ENCODE peak calls at places on chromosomes 4 and X, in four cellular contexts. I is K562, Q is HepG2, L is GM12878. R is an unnamed sample.

GRCh38 chrX:140815868-140816267 is 106.3 kb downstream of the LINC00632 start:
- DNase-seq in I (no peak), Q (no peak), L (no peak), R (no peak)

GRCh38 chr4:25814323-25814722 is 48.5 kb downstream of the SEL1L3 start:
- DNase-seq in I (no peak), Q (no peak), L (no peak), R (peak; percentile 80)

GRCh38 chr4:34676390-34676789 is 1567.9 kb downstream of the ARAP2 start:
- DNase-seq in I (no peak), Q (no peak), L (no peak), R (peak; percentile 10)

GRCh38 chr4:20825493-20825892 is 125.2 kb downstream of the PACRGL start:
- DNase-seq in I (no peak), Q (no peak), L (no peak), R (no peak)

GRCh38 chrX:31117195-31117594 is 45.4 kb upstream of the FTHL17 start:
- DNase-seq in I (no peak), Q (no peak), L (no peak), R (no peak)

GRCh38 chrX:40373025-40373424 is 207.7 kb upstream of the ATP6AP2 start:
- DNase-seq in I (no peak), Q (no peak), L (no peak), R (no peak)

GRCh38 chr4:15525080-15525479 is 55.4 kb downstream of the CC2D2A start:
- DNase-seq in I (no peak), Q (no peak), L (no peak), R (peak; percentile 9)

GRCh38 chrX:122941801-122942200 is 242.3 kb upstream of the GRIA3 start:
- DNase-seq in I (no peak), Q (no peak), L (no peak), R (no peak)

GRCh38 chr4:65623509-65623908 is 46.8 kb downstream of the EPHA5 start:
- DNase-seq in I (no peak), Q (no peak), L (no peak), R (no peak)

GRCh38 chr4:173519130-173520101 is 10.6 kb downstream of the HAND2 start:
- DNase-seq in I (no peak), Q (no peak), L (no peak), R (no peak)

GRCh38 chrX:150692296-150692695 is 900 bp upstream of the MTMR1 start:
- DNase-seq in I (no peak), Q (no peak), L (no peak), R (no peak)

GRCh38 chr4:159828687-159829086 is 725.8 kb downstream of the RAPGEF2 start:
- DNase-seq in I (no peak), Q (no peak), L (no peak), R (no peak)

GRCh38 chr4:111854494-111855087 is 290.7 kb upstream of the FAM241A start:
- DNase-seq in I (peak; percentile 23), Q (peak; percentile 10), L (no peak), R (peak; percentile 1)

GRCh38 chr4:5808081-5808741 is 84.7 kb downstream of the CRMP1 start:
- DNase-seq in I (no peak), Q (no peak), L (no peak), R (no peak)
- TF ChIP-seq MYC in I (no peak), Q (no peak), L (no peak), R (no peak)

GRCh38 chrX:117996408-117996807 is 120.2 kb downstream of the KLHL13 start:
- DNase-seq in I (no peak), Q (no peak), L (no peak), R (no peak)

GRCh38 chrX:117992324-117992723 is 124.3 kb downstream of the KLHL13 start:
- DNase-seq in I (no peak), Q (no peak), L (no peak), R (no peak)

GRCh38 chrX:117996918-117997480 is 119.6 kb downstream of the KLHL13 start:
- DNase-seq in I (no peak), Q (peak; percentile 0), L (no peak), R (no peak)

GRCh38 chrX:117998171-117998570 is 118.4 kb downstream of the KLHL13 start:
- DNase-seq in I (no peak), Q (no peak), L (no peak), R (no peak)

GRCh38 chrX:117995378-117995777 is 121.2 kb downstream of the KLHL13 start:
- DNase-seq in I (no peak), Q (no peak), L (no peak), R (no peak)
- TF ChIP-seq RFX5 in I (no peak), Q (no peak), L (no peak), R (no peak)

GRCh38 chr4:55183926-55184599 is 58.7 kb upstream of the KDR start:
- DNase-seq in I (no peak), Q (no peak), L (no peak), R (peak; percentile 8)

GRCh38 chr4:55178226-55179005 is 53.0 kb upstream of the KDR start:
- DNase-seq in I (no peak), Q (no peak), L (no peak), R (no peak)

GRCh38 chr4:55180980-55181379 is 55.6 kb upstream of the KDR start:
- DNase-seq in I (no peak), Q (no peak), L (no peak), R (no peak)

GRCh38 chr4:55184600-55185523 is 59.5 kb upstream of the KDR start:
- DNase-seq in I (peak; percentile 31), Q (peak; percentile 35), L (no peak), R (no peak)

DNA sequence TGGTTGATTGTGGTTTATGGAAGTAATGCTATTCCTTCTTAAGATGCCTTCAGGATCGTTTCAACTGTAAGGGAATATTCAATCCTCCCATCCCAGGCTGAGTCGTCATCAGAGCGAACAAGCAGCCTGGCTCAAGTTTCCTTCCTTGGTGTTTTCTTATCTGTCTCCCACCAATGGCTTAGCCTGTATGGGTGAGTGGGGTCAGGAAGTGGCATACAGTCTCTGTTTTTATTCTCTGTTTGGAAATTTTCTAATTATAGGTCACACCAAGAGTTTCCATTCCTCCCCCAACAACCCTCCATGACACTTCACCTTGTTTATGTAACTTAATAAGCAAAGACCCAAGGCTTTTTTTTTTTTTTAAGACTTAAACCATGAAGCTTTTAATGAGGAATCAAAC is 56.2 kb upstream of the KDR start:
- DNase-seq in I (no peak), Q (no peak), L (no peak), R (no peak)
- TF ChIP-seq MYC in I (no peak), Q (no peak), L (no peak), R (no peak)

GRCh38 chr4:141339966-141340365 is 119.3 kb downstream of the ZNF330 start:
- DNase-seq in I (no peak), Q (no peak), L (no peak), R (no peak)
- TF ChIP-seq RFX5 in I (no peak), Q (no peak), L (no peak), R (no peak)

DNA sequence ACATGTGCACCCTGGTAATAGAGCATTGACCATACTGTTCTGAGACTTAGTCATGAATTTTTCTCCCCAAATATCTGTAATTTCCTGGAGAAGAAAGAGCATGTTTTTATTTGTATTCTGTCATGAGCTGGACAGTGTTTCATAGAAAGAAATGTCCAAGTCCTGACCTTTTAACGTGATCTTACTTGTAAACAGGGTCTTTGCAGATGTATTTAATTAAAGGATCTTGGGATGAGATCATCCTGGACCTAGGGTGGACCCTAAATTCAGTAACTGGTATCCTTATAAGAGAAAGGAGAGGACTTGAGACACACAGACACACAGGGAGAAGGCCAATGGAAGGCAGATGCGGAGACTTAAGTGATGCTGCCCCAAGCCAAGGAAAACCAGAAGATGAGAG is 3.6 kb downstream of the ADGRA3 start:
- DNase-seq in I (no peak), Q (no peak), L (no peak), R (no peak)
- TF ChIP-seq MYC in I (no peak), Q (no peak), L (no peak), R (no peak)

GRCh38 chr4:148808416-148808815 is 366.2 kb upstream of the NR3C2 start:
- DNase-seq in I (no peak), Q (no peak), L (no peak), R (no peak)

GRCh38 chr4:148810461-148810860 is 368.2 kb upstream of the NR3C2 start:
- DNase-seq in I (no peak), Q (no peak), L (no peak), R (no peak)

GRCh38 chr4:148813289-148813688 is 371.1 kb upstream of the NR3C2 start:
- DNase-seq in I (no peak), Q (no peak), L (no peak), R (no peak)

GRCh38 chr4:148814030-148814429 is 371.8 kb upstream of the NR3C2 start:
- DNase-seq in I (no peak), Q (no peak), L (no peak), R (no peak)
- TF ChIP-seq RFX5 in I (no peak), Q (no peak), L (no peak), R (no peak)

R was measured in A549.